ENCODE peak calls at places on chromosomes 4 and X, in eight cellular contexts. D, R, P, G, L, C, W and K are unnamed samples.

GRCh38 chrX:52265713-52266112 is 81.0 kb downstream of the MAGED4 start:
- DNase-seq in D (no peak), R (peak; percentile 58), P (no peak), G (no peak), L (no peak), C (no peak), W (no peak), K (no peak)

GRCh38 chr4:166482755-166483154 is 609.7 kb downstream of the TLL1 start:
- DNase-seq in D (no peak), R (no peak), P (no peak), G (no peak), L (no peak), C (no peak), W (no peak), K (no peak)

GRCh38 chr4:110787781-110788180 is 164.9 kb upstream of the PITX2 start:
- DNase-seq in D (no peak), R (no peak), P (no peak), G (no peak), L (no peak), C (no peak), W (no peak), K (no peak)

GRCh38 chr4:78889955-78890354 is 49.3 kb downstream of the PAQR3 start:
- DNase-seq in D (no peak), R (no peak), P (no peak), G (no peak), L (no peak), C (no peak), W (no peak), K (no peak)

GRCh38 chr4:89913623-89914022 is 19.0 kb downstream of the MMRN1 start:
- DNase-seq in D (no peak), R (no peak), P (no peak), G (no peak), L (no peak), C (no peak), W (no peak), K (no peak)

GRCh38 chr4:23903859-23904438 is 14.1 kb upstream of the PPARGC1A start:
- DNase-seq in D (no peak), R (no peak), P (no peak), G (no peak), L (no peak), C (no peak), W (no peak), K (no peak)

GRCh38 chrX:149003863-149004660 is 501.0 kb downstream of the IDS start:
- DNase-seq in D (no peak), R (no peak), P (no peak), G (no peak), L (no peak), C (no peak), W (no peak), K (no peak)

GRCh38 chr4:748461-748860 is 42.8 kb downstream of the PCGF3 start:
- DNase-seq in D (no peak), R (no peak), P (no peak), G (no peak), L (no peak), C (no peak), W (no peak), K (no peak)

GRCh38 chr4:87975466-87975865 is at the start of gene SPP1:
- DNase-seq in D (no peak), R (peak; percentile 74), P (no peak), G (no peak), L (no peak), C (peak; percentile 67), W (peak; percentile 4), K (peak; percentile 65)

GRCh38 chr4:64545593-64545992 is 136.3 kb upstream of the TECRL start:
- DNase-seq in D (no peak), R (no peak), P (no peak), G (no peak), L (no peak), C (no peak), W (no peak), K (no peak)
- H3K4me3 ChIP-seq in D (no peak overlapping the region), R (no peak overlapping the region), P (no peak overlapping the region), G (no peak overlapping the region), L (no peak overlapping the region), C (no peak overlapping the region), W (no peak overlapping the region), K (no peak overlapping the region)

GRCh38 chrX:132615396-132616131 is 126.7 kb upstream of the MBNL3 start:
- DNase-seq in D (no peak), R (peak; percentile 65), P (peak; percentile 74), G (no peak), L (peak; percentile 5), C (peak; percentile 31), W (peak; percentile 47), K (no peak)
- H3K4me3 ChIP-seq in D (no peak overlapping the region), R (no peak overlapping the region), P (no peak overlapping the region), G (no peak overlapping the region), L (no peak overlapping the region), C (no peak overlapping the region), W (no peak overlapping the region), K (no peak overlapping the region)

GRCh38 chr4:143713556-143714289 is 13.2 kb upstream of the FREM3 start:
- DNase-seq in D (no peak), R (no peak), P (no peak), G (no peak), L (no peak), C (no peak), W (peak; percentile 23), K (no peak)

GRCh38 chr4:143711543-143712159 is 11.2 kb upstream of the FREM3 start:
- DNase-seq in D (no peak), R (peak; percentile 38), P (no peak), G (no peak), L (no peak), C (no peak), W (no peak), K (no peak)

DNA sequence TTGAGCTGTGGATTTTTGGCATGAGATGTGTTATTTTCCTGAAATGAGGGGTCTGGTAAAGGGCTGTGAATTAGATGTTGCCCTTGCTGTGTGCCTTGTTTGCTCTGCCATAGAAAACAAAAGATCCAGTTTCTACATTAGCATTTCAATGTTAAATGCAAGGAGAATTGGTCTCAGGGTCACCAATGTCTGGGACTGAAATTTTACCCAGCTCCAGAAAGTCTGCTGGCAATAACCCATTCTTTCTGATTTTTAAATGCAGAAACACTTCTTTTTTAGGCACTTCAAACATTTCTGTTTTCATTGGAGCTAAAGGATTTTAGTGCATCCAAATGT is 13.8 kb upstream of the FREM3 start:
- DNase-seq in D (no peak), R (no peak), P (no peak), G (no peak), L (no peak), C (no peak), W (no peak), K (no peak)
- H3K4me3 ChIP-seq in D (no peak overlapping the region), R (no peak overlapping the region), P (no peak overlapping the region), G (no peak overlapping the region), L (no peak overlapping the region), C (no peak overlapping the region), W (no peak overlapping the region), K (no peak overlapping the region)

GRCh38 chr4:126825083-126825482 is 807.7 kb upstream of the INTU start:
- DNase-seq in D (no peak), R (no peak), P (no peak), G (no peak), L (no peak), C (no peak), W (no peak), K (no peak)

GRCh38 chr4:126827669-126828068 is 805.1 kb upstream of the INTU start:
- DNase-seq in D (no peak), R (no peak), P (no peak), G (no peak), L (no peak), C (no peak), W (no peak), K (no peak)
- H3K4me3 ChIP-seq in D (no peak overlapping the region), R (no peak overlapping the region), P (no peak overlapping the region), G (no peak overlapping the region), L (no peak overlapping the region), C (no peak overlapping the region), W (no peak overlapping the region), K (no peak overlapping the region)

GRCh38 chr4:138200236-138200590 is 41.9 kb downstream of the SLC7A11 start:
- DNase-seq in D (no peak), R (no peak), P (peak; percentile 22), G (no peak), L (no peak), C (no peak), W (no peak), K (no peak)
- H3K4me3 ChIP-seq in D (no peak overlapping the region), R (no peak overlapping the region), P (no peak overlapping the region), G (no peak overlapping the region), L (no peak overlapping the region), C (no peak overlapping the region), W (no peak overlapping the region), K (no peak overlapping the region)

GRCh38 chr4:86944964-86945781 is 10.4 kb downstream of the AFF1 start:
- DNase-seq in D (no peak), R (no peak), P (no peak), G (no peak), L (no peak), C (no peak), W (peak; percentile 42), K (no peak)
- H3K4me3 ChIP-seq in D (no peak overlapping the region), R (no peak overlapping the region), P (no peak overlapping the region), G (no peak overlapping the region), L (no peak overlapping the region), C (no peak overlapping the region), W (no peak overlapping the region), K (no peak overlapping the region)

GRCh38 chr4:108622828-108623227 is 2.5 kb downstream of the RPL34 start:
- DNase-seq in D (no peak), R (no peak), P (no peak), G (no peak), L (no peak), C (no peak), W (no peak), K (no peak)
- H3K4me3 ChIP-seq in D (no peak overlapping the region), R (peak overlapping the region; percentile 87), P (no peak overlapping the region), G (no peak overlapping the region), L (peak overlapping the region; percentile 96), C (peak overlapping the region; percentile 70), W (peak overlapping the region; percentile 93), K (no peak overlapping the region)

GRCh38 chr4:6277139-6277802 is 7.6 kb downstream of the WFS1 start:
- DNase-seq in D (no peak), R (no peak), P (no peak), G (no peak), L (no peak), C (no peak), W (no peak), K (no peak)

GRCh38 chr4:6273661-6273990 is 4.0 kb downstream of the WFS1 start:
- DNase-seq in D (no peak), R (no peak), P (no peak), G (no peak), L (no peak), C (no peak), W (peak; percentile 43), K (no peak)

GRCh38 chr4:6275351-6275750 is 5.7 kb downstream of the WFS1 start:
- DNase-seq in D (no peak), R (no peak), P (no peak), G (no peak), L (no peak), C (no peak), W (no peak), K (no peak)

GRCh38 chr4:6277935-6278800 is 8.5 kb downstream of the WFS1 start:
- DNase-seq in D (no peak), R (no peak), P (no peak), G (no peak), L (no peak), C (no peak), W (no peak), K (no peak)

GRCh38 chr4:6275898-6276563 is 6.4 kb downstream of the WFS1 start:
- DNase-seq in D (no peak), R (no peak), P (no peak), G (no peak), L (no peak), C (no peak), W (no peak), K (no peak)
- H3K4me3 ChIP-seq in D (no peak overlapping the region), R (no peak overlapping the region), P (no peak overlapping the region), G (no peak overlapping the region), L (no peak overlapping the region), C (no peak overlapping the region), W (no peak overlapping the region), K (no peak overlapping the region)